ENCODE peak calls at places on chromosomes 2 and 18, in five cellular contexts. S, N, U, H and K are unnamed samples.

GRCh38 chr2:172038604-172039003 is 38.9 kb downstream of the METAP1D start:
- DNase-seq in U (no peak), N (no peak), S (no peak), H (no peak), K (no peak)

GRCh38 chr2:231300020-231300721 is 95.3 kb upstream of the B3GNT7 start:
- DNase-seq in N (no peak), U (no peak), H (no peak), S (no peak), K (peak)

GRCh38 chr2:46118656-46119338 is 178.4 kb upstream of the EPAS1 start:
- DNase-seq in S (no peak), N (no peak), H (no peak), U (no peak), K (peak)

GRCh38 chr2:128835342-128835855 is 516.7 kb upstream of the HS6ST1 start:
- DNase-seq in N (no peak), S (no peak), H (no peak), U (no peak), K (no peak)

GRCh38 chr2:27249891-27250651 is 12.8 kb downstream of the SLC30A3 start:
- DNase-seq in U (peak), S (peak), H (peak), N (peak), K (peak)

GRCh38 chr2:148926291-148926961 is 51.4 kb downstream of the KIF5C start:
- DNase-seq in N (no peak), H (peak), U (no peak), S (peak), K (peak)

GRCh38 chr2:176473177-176473576 is 203.9 kb downstream of the MTX2 start:
- DNase-seq in H (peak), S (no peak), N (peak), U (no peak), K (peak)

GRCh38 chr2:60505240-60505639 is 48.2 kb downstream of the BCL11A start:
- DNase-seq in N (no peak), U (no peak), S (no peak), H (no peak), K (no peak)

GRCh38 chr2:236169151-236169721 is 1.1 kb upstream of the GBX2 start:
- DNase-seq in N (no peak), S (no peak), U (no peak), H (no peak), K (no peak)

GRCh38 chr18:60675801-60676200 is 303.2 kb upstream of the MC4R start:
- DNase-seq in S (no peak), N (no peak), H (no peak), U (no peak), K (no peak)

GRCh38 chr2:172039011-172039704 is 39.4 kb downstream of the METAP1D start:
- DNase-seq in S (no peak), H (no peak), N (no peak), U (no peak), K (no peak)

GRCh38 chr2:150495993-150496627 is 8.6 kb upstream of the RND3 start:
- DNase-seq in H (no peak), U (peak), N (no peak), S (no peak), K (peak)

GRCh38 chr18:13570856-13571495 is 155.4 kb downstream of the FAM210A start:
- DNase-seq in S (no peak), H (no peak), U (no peak), N (no peak), K (no peak)

GRCh38 chr18:159933-160332 is 1.6 kb downstream of the USP14 start:
- DNase-seq in U (no peak), N (no peak), S (no peak), H (no peak), K (no peak)

GRCh38 chr18:156514-157230 is 1.7 kb upstream of the USP14 start:
- DNase-seq in S (no peak), U (no peak), N (no peak), H (no peak), K (no peak)

GRCh38 chr18:160831-161570 is 2.6 kb downstream of the USP14 start:
- DNase-seq in H (no peak), U (no peak), S (no peak), N (no peak), K (no peak)

GRCh38 chr18:159037-159652 is 788 bp downstream of the USP14 start:
- DNase-seq in H (no peak), S (peak), N (no peak), U (no peak), K (peak)

GRCh38 chr18:158128-159036 is at the start of gene USP14:
- DNase-seq in S (peak), H (peak), U (peak), N (peak), K (peak)
- H3K4me3 ChIP-seq in S (peak), H (peak), U (peak), N (peak), K (peak)

DNA sequence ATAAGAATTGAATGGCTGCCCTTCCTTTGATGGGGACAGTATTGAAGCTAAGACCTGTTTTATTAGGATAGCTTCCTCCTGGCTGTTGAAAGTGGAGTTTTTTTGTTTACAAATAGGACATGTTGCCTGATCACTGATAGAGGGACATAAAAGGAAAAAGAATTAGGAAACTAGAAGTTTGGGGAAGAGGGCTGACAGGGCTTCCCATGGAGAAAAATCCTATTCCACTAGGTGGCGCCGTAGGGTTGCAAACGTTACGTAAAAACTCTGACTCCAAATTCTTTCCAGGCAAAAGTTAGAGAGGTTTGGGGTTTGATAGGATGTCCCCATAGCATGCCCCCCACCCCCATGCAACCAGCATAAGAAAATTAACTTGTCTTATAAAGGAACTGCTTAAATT is 11.1 kb upstream of the RBFA start:
- DNase-seq in U (no peak), S (no peak), N (no peak), H (no peak), K (peak)
- TF ChIP-seq CTCF in U (peak), S (peak), N (no peak), H (no peak), K (peak)

GRCh38 chr2:99485824-99486223 is 4.0 kb downstream of the REV1 start:
- DNase-seq in S (no peak), N (no peak), H (peak), U (no peak), K (no peak)
- H3K4me3 ChIP-seq in S (no peak), N (no peak), H (no peak), U (no peak), K (no peak)

GRCh38 chr2:206443735-206444527 is 599 bp downstream of the ADAM23 start:
- DNase-seq in N (peak), S (peak), U (peak), H (no peak), K (no peak)
- TF ChIP-seq CTCF in N (peak), S (no peak), U (peak), H (no peak), K (no peak)

DNA sequence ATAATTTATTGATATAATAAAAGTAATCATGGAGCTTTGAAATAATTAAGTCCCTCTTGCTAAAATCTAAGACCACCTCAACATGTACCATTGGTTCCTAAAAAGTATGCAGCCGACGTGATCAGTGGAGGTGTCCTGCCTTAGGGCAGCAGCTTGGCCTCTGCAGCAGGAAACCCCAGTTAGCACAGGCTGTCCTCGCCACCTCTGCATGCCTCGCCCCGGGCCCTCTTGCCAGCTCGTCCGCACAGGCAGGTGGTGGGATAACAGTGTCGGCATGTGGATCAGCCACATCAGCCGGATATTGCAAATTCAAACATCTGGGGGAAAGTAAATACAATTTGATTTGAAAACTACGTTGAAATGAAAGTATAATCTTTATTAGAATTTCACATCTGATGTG is 22.9 kb downstream of the COA5 start:
- DNase-seq in U (no peak), N (no peak), H (no peak), S (no peak), K (no peak)
- H3K4me3 ChIP-seq in U (no peak), N (no peak), H (no peak), S (no peak), K (no peak)